ENCODE peak calls at places on chromosomes 5 and 9, in four cellular contexts. E, A, F and J are unnamed samples.
A peak's percentile ranks its signal among the peaks of the same experiment; 100 is the strongest.

GRCh38 chr9:84152204-84152603 is 171.6 kb downstream of the RMI1 start:
- DNase-seq in A (no peak), F (peak; percentile 55), E (no peak), J (no peak)

GRCh38 chr9:38084556-38084880 is 15.5 kb upstream of the SHB start:
- DNase-seq in A (no peak), F (no peak), E (no peak), J (no peak)

GRCh38 chr5:38809388-38810359 is 36.1 kb upstream of the OSMR start:
- DNase-seq in A (peak; percentile 70), F (peak; percentile 94), E (peak; percentile 92), J (peak; percentile 86)

GRCh38 chr9:129990269-129991005 is 52.6 kb downstream of the FNBP1 start:
- DNase-seq in A (no peak), E (no peak), F (peak; percentile 29), J (no peak)

GRCh38 chr9:31612336-31613030 is 772.0 kb upstream of the ACO1 start:
- DNase-seq in E (no peak), A (no peak), F (peak; percentile 29), J (no peak)

GRCh38 chr9:136977223-136978072 is at the start of gene PTGDS:
- DNase-seq in A (no peak), E (no peak), F (peak; percentile 70), J (peak; percentile 58)

GRCh38 chr9:109968702-109969450 is 188.9 kb downstream of the PALM2AKAP2 start:
- DNase-seq in F (peak; percentile 55), A (no peak), E (no peak), J (no peak)

GRCh38 chr5:117652001-117652639 is 1077.5 kb upstream of the SEMA6A start:
- DNase-seq in A (no peak), F (peak; percentile 7), E (no peak), J (no peak)

GRCh38 chr9:70260606-70261005 is 1.8 kb downstream of the SMC5 start:
- DNase-seq in F (no peak), E (no peak), A (no peak), J (no peak)

GRCh38 chr5:179608131-179608581 is 15.3 kb downstream of the HNRNPH1 start:
- DNase-seq in F (no peak), A (no peak), E (no peak), J (no peak)

GRCh38 chr9:128276574-128277270 is 646 bp downstream of the SWI5 start:
- DNase-seq in F (peak; percentile 43), A (peak; percentile 54), E (no peak), J (peak; percentile 49)

GRCh38 chr9:91843623-91844111 is 106.4 kb downstream of the ROR2 start:
- DNase-seq in E (no peak), F (no peak), A (no peak), J (peak; percentile 60)

GRCh38 chr5:5288236-5288635 is 134.2 kb upstream of the ICE1 start:
- DNase-seq in E (no peak), F (no peak), A (no peak), J (peak; percentile 89)

GRCh38 chr5:174725261-174725990 is 1.0 kb downstream of the MSX2 start:
- DNase-seq in A (no peak), E (no peak), F (no peak), J (no peak)

GRCh38 chr5:174724484-174725260 is at the start of gene MSX2:
- DNase-seq in F (peak; percentile 86), A (peak; percentile 84), E (peak; percentile 64), J (peak; percentile 90)

GRCh38 chr5:174726916-174727793 is 2.8 kb downstream of the MSX2 start:
- DNase-seq in F (no peak), E (no peak), A (no peak), J (no peak)

GRCh38 chr5:174727794-174728662 is 3.6 kb downstream of the MSX2 start:
- DNase-seq in E (no peak), F (no peak), A (no peak), J (no peak)

GRCh38 chr5:174725991-174726601 is 1.7 kb downstream of the MSX2 start:
- DNase-seq in F (no peak), A (no peak), E (no peak), J (no peak)
- H3K4me3 ChIP-seq in F (no peak overlapping the region), A (no peak overlapping the region), E (peak overlapping the region; percentile 69), J (no peak overlapping the region)

GRCh38 chr9:93950619-93951601 is 4.2 kb downstream of the BARX1 start:
- DNase-seq in A (peak; percentile 32), F (no peak), E (no peak), J (peak; percentile 11)
- H3K4me3 ChIP-seq in A (peak overlapping the region; percentile 28), F (peak overlapping the region; percentile 50), E (peak overlapping the region; percentile 55), J (peak overlapping the region; percentile 49)

DNA sequence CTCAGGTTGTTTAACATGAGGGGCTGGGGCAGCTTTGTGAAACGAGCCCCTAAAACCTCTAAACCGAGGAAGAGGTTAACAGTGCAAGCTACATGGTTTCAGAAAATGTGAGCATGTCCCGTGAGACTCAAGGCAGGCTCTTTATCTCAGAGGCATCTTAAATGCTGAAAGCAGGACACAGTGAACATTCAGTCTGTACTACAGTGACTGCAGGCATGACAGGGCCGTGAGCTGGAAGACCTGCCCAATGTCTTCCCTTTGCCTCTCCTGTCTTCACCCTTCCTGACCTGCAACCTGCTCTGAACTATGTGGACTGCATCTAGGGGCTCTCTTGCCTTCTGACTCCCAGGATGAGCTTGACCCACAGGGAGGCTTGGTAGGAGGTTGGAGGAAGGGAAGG is 58.3 kb downstream of the PRLR start:
- DNase-seq in A (no peak), F (no peak), E (no peak), J (no peak)
- H3K4me3 ChIP-seq in A (no peak overlapping the region), F (no peak overlapping the region), E (no peak overlapping the region), J (no peak overlapping the region)

GRCh38 chr9:36276840-36277239 is 18.6 kb upstream of the GNE start:
- DNase-seq in A (peak; percentile 75), F (peak; percentile 79), E (peak; percentile 45), J (peak; percentile 90)
- H3K4me3 ChIP-seq in A (peak overlapping the region; percentile 39), F (peak overlapping the region; percentile 34), E (peak overlapping the region; percentile 47), J (peak overlapping the region; percentile 35)

DNA sequence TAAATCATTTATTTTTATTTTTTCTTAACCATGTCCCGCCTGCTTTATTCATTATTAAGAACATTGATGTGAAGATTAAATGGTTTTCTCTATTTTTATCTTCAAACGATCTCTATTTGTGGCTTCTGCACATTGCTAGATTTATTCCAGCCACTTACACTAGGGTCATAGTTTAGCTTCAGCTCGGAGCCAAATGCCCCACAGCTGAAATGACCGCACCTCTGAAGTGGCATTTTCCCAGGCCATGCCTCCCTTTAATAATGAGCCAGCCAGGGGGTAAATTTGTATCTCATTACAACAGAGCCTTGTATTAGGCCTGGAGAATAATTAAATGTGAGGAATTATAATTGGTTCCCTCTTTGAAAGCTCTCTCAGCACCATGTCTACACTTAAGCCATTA is 89.4 kb downstream of the DOCK8 start:
- DNase-seq in E (no peak), F (no peak), A (no peak), J (no peak)
- H3K4me3 ChIP-seq in E (no peak overlapping the region), F (no peak overlapping the region), A (no peak overlapping the region), J (no peak overlapping the region)